ENCODE peak calls at places on chromosomes 5 and 9, in ten cellular contexts. X is EH; O is anterior cingulate cortex; U is HT1080; B is H9; L is left colon; H is amniotic stem cell; D is NCI-H2107; C is stimulated activated CD4-positive, alpha-beta T cell treated with anti-CD3 and anti-CD28 coated beads, Interleukin-1b, Interleukin-23, amount 100 ng/mL, for 24 hours; Q is kidney epithelial cell. G is an unnamed sample.

GRCh38 chr9:747567-747966 is 93.9 kb upstream of the DMRT1 start:
- DNase-seq in X (no peak), O (no peak), U (no peak), B (no peak), L (no peak), H (no peak), D (no peak), C (no peak), Q (no peak), G (no peak)

GRCh38 chr5:175321927-175322532 is 122.0 kb downstream of the DRD1 start:
- DNase-seq in X (peak; percentile 34), O (no peak), U (no peak), B (peak; percentile 69), L (no peak), H (no peak), D (no peak), C (no peak), Q (no peak), G (no peak)

GRCh38 chr5:139577689-139578347 is 16.7 kb downstream of the UBE2D2 start:
- DNase-seq in X (no peak), O (no peak), U (no peak), B (no peak), L (no peak), H (no peak), D (no peak), C (no peak), Q (no peak), G (no peak)

GRCh38 chr5:95759634-95760033 is 28.5 kb downstream of the RHOBTB3 start:
- DNase-seq in X (peak; percentile 74), O (no peak), U (peak; percentile 34), B (no peak), L (no peak), H (no peak), D (no peak), C (no peak), Q (peak; percentile 54), G (peak; percentile 56)

GRCh38 chr9:108516391-108516790 is 339.4 kb downstream of the ACTL7B start:
- DNase-seq in X (no peak), O (no peak), U (no peak), B (no peak), L (no peak), H (no peak), D (no peak), C (no peak), Q (no peak), G (no peak)

GRCh38 chr5:19555876-19556275 is 432.1 kb downstream of the CDH18 start:
- DNase-seq in X (no peak), O (no peak), U (peak; percentile 42), B (no peak), L (no peak), H (no peak), D (no peak), C (no peak), Q (no peak), G (no peak)

GRCh38 chr9:21672140-21672539 is 130.3 kb upstream of the MTAP start:
- DNase-seq in X (no peak), O (no peak), U (no peak), B (no peak), L (no peak), H (no peak), D (no peak), C (no peak), Q (no peak), G (no peak)

GRCh38 chr5:17808566-17808965 is 174.3 kb downstream of the TAF11L14 start:
- DNase-seq in X (no peak), O (no peak), U (no peak), B (no peak), L (no peak), H (no peak), D (no peak), C (no peak), Q (no peak), G (no peak)

GRCh38 chr5:144421411-144421810 is 250.7 kb downstream of the KCTD16 start:
- DNase-seq in X (peak; percentile 47), O (no peak), U (peak; percentile 11), B (no peak), L (no peak), H (no peak), D (no peak), C (no peak), Q (peak; percentile 48), G (no peak)

GRCh38 chr5:176817864-176818377 is 7.6 kb downstream of the UNC5A start:
- DNase-seq in X (no peak), O (no peak), U (no peak), B (peak; percentile 81), L (no peak), H (no peak), D (no peak), C (no peak), Q (no peak), G (no peak)

GRCh38 chr5:159480849-159481248 is 150.6 kb upstream of the IL12B start:
- DNase-seq in X (no peak), O (no peak), U (no peak), B (no peak), L (no peak), H (no peak), D (no peak), C (no peak), Q (no peak), G (no peak)

GRCh38 chr5:83172011-83172410 is 94.7 kb downstream of the XRCC4 start:
- DNase-seq in X (no peak), O (no peak), U (no peak), B (no peak), L (no peak), H (no peak), D (no peak), C (no peak), Q (no peak), G (no peak)

GRCh38 chr5:425714-426113 is 17.3 kb upstream of the EXOC3 start:
- DNase-seq in X (no peak), O (no peak), U (no peak), B (no peak), L (no peak), H (no peak), D (no peak), C (no peak), Q (no peak), G (peak; percentile 40)

GRCh38 chr9:84667571-84668203 is 1.8 kb upstream of the NTRK2 start:
- DNase-seq in X (peak; percentile 24), O (no peak), U (no peak), B (peak; percentile 50), L (no peak), H (no peak), D (no peak), C (no peak), Q (no peak), G (no peak)

GRCh38 chr9:134165357-134166315 is 1.3 kb upstream of the RNU6ATAC start:
- DNase-seq in X (peak; percentile 27), O (no peak), U (peak; percentile 39), B (no peak), L (peak; percentile 52), H (no peak), D (no peak), C (peak; percentile 39), Q (no peak), G (no peak)

GRCh38 chr9:100641166-100641565 is 63.3 kb downstream of the CAVIN4 start:
- DNase-seq in X (no peak), O (no peak), U (no peak), B (no peak), L (no peak), H (no peak), D (no peak), C (no peak), Q (no peak), G (no peak)

GRCh38 chr5:115497200-115497599 is 47.4 kb downstream of the FEM1C start:
- DNase-seq in X (no peak), O (no peak), U (no peak), B (no peak), L (no peak), H (no peak), D (no peak), C (no peak), Q (no peak), G (no peak)

GRCh38 chr9:4280605-4281004 is 19.3 kb downstream of the GLIS3 start:
- DNase-seq in X (no peak), O (no peak), U (no peak), B (no peak), L (no peak), H (no peak), D (no peak), C (no peak), Q (no peak), G (no peak)

G was measured in Peyer's patch.